ENCODE peak calls at places on chromosomes 4 and X, in ten cellular contexts. G is GM10248, P is cardiac fibroblast, M is spleen, R is dorsolateral prefrontal cortex, F is chondrocyte, S is coronary artery, Y is lung, X is K562, O is NB4. H is an unnamed sample.

GRCh38 chr4:151248519-151248918 is 28.4 kb upstream of the PRSS48 start:
- DNase-seq in G (no peak), P (no peak), M (no peak), R (no peak), F (no peak), S (no peak), Y (no peak), X (no peak), O (no peak), H (no peak)

GRCh38 chr4:83124079-83124780 is 9.7 kb upstream of the PLAC8 start:
- DNase-seq in G (no peak), P (no peak), M (no peak), R (no peak), F (no peak), S (no peak), Y (no peak), X (no peak), O (peak), H (no peak)

GRCh38 chrX:108696690-108697089 is 39.7 kb downstream of the IRS4 start:
- DNase-seq in G (no peak), P (no peak), M (no peak), R (no peak), F (no peak), S (no peak), Y (no peak), X (no peak), O (no peak), H (no peak)

GRCh38 chr4:56821394-56822263 is at the start of gene SPINK2:
- DNase-seq in G (peak), P (no peak), M (peak), R (no peak), F (no peak), S (no peak), Y (peak), X (peak), O (peak), H (peak)

GRCh38 chr4:99624141-99624719 is 33.4 kb downstream of the C4orf54 start:
- DNase-seq in G (no peak), P (no peak), M (no peak), R (no peak), F (no peak), S (no peak), Y (no peak), X (no peak), O (no peak), H (peak)

GRCh38 chrX:14508025-14508690 is 21.2 kb upstream of the GLRA2 start:
- DNase-seq in G (no peak), P (no peak), M (no peak), R (no peak), F (no peak), S (no peak), Y (no peak), X (no peak), O (no peak), H (no peak)

GRCh38 chrX:153606503-153606902 is 7.6 kb upstream of the CCNQ start:
- DNase-seq in G (no peak), P (no peak), M (peak), R (no peak), F (peak), S (no peak), Y (no peak), X (no peak), O (no peak), H (no peak)

GRCh38 chrX:136689441-136689840 is 41.5 kb downstream of the CD40LG start:
- DNase-seq in G (no peak), P (peak), M (no peak), R (no peak), F (no peak), S (no peak), Y (no peak), X (peak), O (no peak), H (peak)

GRCh38 chrX:635428-636192 is 5.0 kb downstream of the SHOX start:
- DNase-seq in G (no peak), P (no peak), M (peak), R (no peak), F (no peak), S (no peak), Y (no peak), X (no peak), O (no peak), H (no peak)

GRCh38 chr4:40289366-40290188 is 45.6 kb upstream of the CHRNA9 start:
- DNase-seq in G (no peak), P (no peak), M (no peak), R (no peak), F (no peak), S (no peak), Y (no peak), X (peak), O (peak), H (no peak)

GRCh38 chr4:111945014-111945413 is 200.2 kb upstream of the FAM241A start:
- DNase-seq in G (no peak), P (no peak), M (no peak), R (no peak), F (no peak), S (no peak), Y (no peak), X (no peak), O (peak), H (no peak)

GRCh38 chrX:96764864-96765263 is 80.2 kb downstream of the DIAPH2 start:
- DNase-seq in G (no peak), P (no peak), M (no peak), R (no peak), F (no peak), S (no peak), Y (no peak), X (no peak), O (no peak), H (no peak)

GRCh38 chr4:168524006-168524405 is 27.2 kb downstream of the PALLD start:
- DNase-seq in G (no peak), P (peak), M (no peak), R (no peak), F (no peak), S (no peak), Y (no peak), X (no peak), O (no peak), H (no peak)

GRCh38 chr4:107552306-107552705 is 167.7 kb downstream of the PAPSS1 start:
- DNase-seq in G (no peak), P (no peak), M (no peak), R (no peak), F (no peak), S (no peak), Y (no peak), X (no peak), O (no peak), H (no peak)

GRCh38 chr4:107548211-107548905 is 171.7 kb downstream of the PAPSS1 start:
- DNase-seq in G (no peak), P (peak), M (no peak), R (no peak), F (no peak), S (no peak), Y (no peak), X (peak), O (no peak), H (no peak)

GRCh38 chr4:107541511-107541910 is 178.5 kb downstream of the PAPSS1 start:
- DNase-seq in G (no peak), P (no peak), M (no peak), R (no peak), F (no peak), S (no peak), Y (no peak), X (no peak), O (no peak), H (no peak)

GRCh38 chr4:107546637-107547036 is 173.4 kb downstream of the PAPSS1 start:
- DNase-seq in G (no peak), P (no peak), M (no peak), R (no peak), F (no peak), S (no peak), Y (no peak), X (peak), O (no peak), H (no peak)
- TF ChIP-seq CTCF in G (no peak), P (no peak), M (no peak), R (no peak), F (no peak), S (no peak), Y (no peak), X (no peak), O (no peak), H (no peak)

GRCh38 chr4:20075479-20075878 is 176.2 kb upstream of the SLIT2 start:
- DNase-seq in G (no peak), P (no peak), M (no peak), R (no peak), F (no peak), S (no peak), Y (no peak), X (no peak), O (no peak), H (no peak)
- TF ChIP-seq CTCF in G (no peak), P (no peak), M (no peak), R (no peak), F (peak), S (no peak), Y (no peak), X (no peak), O (no peak), H (no peak)

GRCh38 chrX:49167740-49168108 is 4.0 kb upstream of the PLP2 start:
- DNase-seq in G (no peak), P (no peak), M (no peak), R (no peak), F (no peak), S (no peak), Y (no peak), X (no peak), O (no peak), H (no peak)

GRCh38 chrX:49163555-49164419 is 1.2 kb downstream of the MAGIX start:
- DNase-seq in G (peak), P (peak), M (peak), R (peak), F (no peak), S (peak), Y (peak), X (peak), O (peak), H (peak)

GRCh38 chrX:49165901-49166881 is 3.6 kb downstream of the MAGIX start:
- DNase-seq in G (peak), P (peak), M (peak), R (peak), F (no peak), S (peak), Y (peak), X (peak), O (peak), H (peak)

GRCh38 chrX:49164589-49165360 is 2.2 kb downstream of the MAGIX start:
- DNase-seq in G (no peak), P (no peak), M (peak), R (no peak), F (no peak), S (no peak), Y (no peak), X (no peak), O (no peak), H (no peak)

DNA sequence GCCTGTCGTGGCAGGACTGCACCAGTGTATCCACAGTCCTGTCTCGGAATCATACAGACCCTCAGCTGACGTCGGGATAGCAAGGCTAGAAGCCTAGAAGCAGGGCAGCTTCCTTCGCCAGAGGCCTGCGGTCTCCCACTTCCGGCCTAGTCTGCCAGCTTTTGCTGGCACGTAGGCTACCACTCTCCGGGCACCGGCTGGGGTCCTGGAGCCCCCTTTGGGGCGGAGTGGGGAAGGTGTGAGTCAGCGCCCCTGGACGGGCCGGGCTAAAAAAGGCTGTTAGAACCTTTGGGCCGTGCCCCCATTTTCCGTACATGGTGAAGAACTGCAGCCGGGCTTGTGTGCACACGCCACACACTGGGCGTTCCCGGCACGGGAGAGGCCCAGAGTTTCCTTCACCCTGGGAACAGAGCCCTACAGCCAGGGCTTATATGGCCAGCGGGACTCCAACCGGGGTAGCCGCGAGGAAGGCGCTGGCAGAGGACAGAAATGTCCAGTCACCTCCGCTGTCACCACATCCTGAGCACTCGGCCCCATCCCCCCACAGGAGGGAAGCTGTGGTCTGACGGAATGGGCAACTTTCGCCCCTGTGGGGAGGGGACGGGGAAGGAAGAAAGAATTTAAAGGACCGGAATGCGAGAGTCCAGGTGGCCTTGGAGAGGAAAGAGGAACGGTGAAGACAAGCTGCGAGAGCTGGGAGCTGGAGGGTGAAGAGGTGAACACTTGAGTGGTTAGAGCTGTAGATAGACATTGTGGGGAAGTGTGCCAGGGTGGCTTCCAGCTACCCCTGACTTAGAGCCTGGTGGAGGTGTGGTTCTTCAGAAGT is 4.6 kb downstream of the MAGIX start:
- DNase-seq in G (no peak), P (peak), M (peak), R (no peak), F (no peak), S (peak), Y (peak), X (peak), O (peak), H (peak)
- TF ChIP-seq CTCF in G (no peak), P (no peak), M (no peak), R (no peak), F (no peak), S (no peak), Y (no peak), X (peak), O (no peak), H (no peak)

GRCh38 chr4:183444149-183444952 is at the start of gene CDKN2AIP:
- DNase-seq in G (peak), P (peak), M (peak), R (peak), F (peak), S (peak), Y (peak), X (peak), O (peak), H (peak)
- TF ChIP-seq CTCF in G (no peak), P (no peak), M (peak), R (peak), F (peak), S (no peak), Y (no peak), X (peak), O (peak), H (no peak)

GRCh38 chrX:21725498-21725897 is 32.4 kb downstream of the SMPX start:
- DNase-seq in G (no peak), P (no peak), M (no peak), R (no peak), F (no peak), S (no peak), Y (no peak), X (peak), O (peak), H (no peak)
- TF ChIP-seq CTCF in G (peak), P (peak), M (peak), R (no peak), F (peak), S (no peak), Y (no peak), X (peak), O (peak), H (no peak)

GRCh38 chr4:164716901-164717300 is 37.0 kb upstream of the SMIM31 start:
- DNase-seq in G (no peak), P (no peak), M (no peak), R (no peak), F (no peak), S (no peak), Y (no peak), X (peak), O (peak), H (no peak)
- TF ChIP-seq CTCF in G (no peak), P (no peak), M (no peak), R (peak), F (peak), S (no peak), Y (no peak), X (peak), O (peak), H (no peak)

DNA sequence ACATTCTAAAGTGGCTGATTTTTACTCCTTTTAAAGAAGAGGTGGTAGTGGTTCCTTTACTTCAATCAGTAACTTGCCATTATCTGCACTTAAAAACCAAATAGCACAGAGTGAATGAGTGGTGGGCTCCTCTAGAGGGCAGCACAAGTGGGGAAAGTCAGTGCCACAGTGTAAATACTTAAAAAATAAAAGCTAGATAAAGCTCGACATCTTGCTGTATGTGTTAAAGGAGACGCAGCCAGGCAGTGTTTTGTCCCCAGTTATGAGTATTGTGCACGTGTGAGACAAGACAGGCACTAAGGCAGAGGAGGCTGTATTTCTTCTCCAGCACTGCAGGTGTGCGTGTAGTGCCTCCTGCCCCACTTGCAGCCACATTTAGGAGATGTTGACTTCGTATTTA is 24.6 kb downstream of the NAP1L5 start:
- DNase-seq in G (peak), P (peak), M (no peak), R (no peak), F (no peak), S (no peak), Y (no peak), X (peak), O (peak), H (peak)
- TF ChIP-seq CTCF in G (peak), P (peak), M (peak), R (peak), F (peak), S (no peak), Y (no peak), X (peak), O (peak), H (peak)

GRCh38 chr4:152321923-152322322 is 214.0 kb downstream of the FBXW7 start:
- DNase-seq in G (no peak), P (no peak), M (no peak), R (no peak), F (no peak), S (no peak), Y (no peak), X (no peak), O (no peak), H (no peak)
- TF ChIP-seq CTCF in G (no peak), P (no peak), M (no peak), R (no peak), F (peak), S (no peak), Y (no peak), X (no peak), O (no peak), H (no peak)